ENCODE peak calls at places on chromosomes 4 and X, in seven cellular contexts. G is activated effector memory CD4-positive, alpha-beta T cell treated with anti-CD3 and anti-CD28 coated beads, Interleukin-2, amount 50 U/mL, for 16 hours; V is cardiac fibroblast; I is Caco-2; R is tibial nerve; Y is myocyte; H is stimulated activated CD8-positive, alpha-beta memory T cell treated with anti-CD3 and anti-CD28 coated beads, Interleukin-15, amount 100 ng/mL, for 48 hours. N is an unnamed sample.

GRCh38 chr4:128737098-128737513 is 72.4 kb upstream of the JADE1 start:
- DNase-seq in G (no peak), V (peak), I (no peak), R (no peak), Y (no peak), H (no peak), N (no peak)

GRCh38 chr4:88006956-88007303 is 505 bp upstream of the PKD2 start:
- DNase-seq in G (no peak), V (no peak), I (no peak), R (no peak), Y (no peak), H (no peak), N (no peak)

GRCh38 chr4:143667461-143667860 is 33.0 kb downstream of the FREM3 start:
- DNase-seq in G (no peak), V (peak), I (no peak), R (no peak), Y (peak), H (no peak), N (no peak)

GRCh38 chr4:100504086-100504874 is 13.5 kb downstream of the EMCN start:
- DNase-seq in G (no peak), V (no peak), I (no peak), R (no peak), Y (no peak), H (no peak), N (no peak)

GRCh38 chr4:152605641-152606304 is 69.9 kb upstream of the FBXW7 start:
- DNase-seq in G (no peak), V (peak), I (no peak), R (no peak), Y (peak), H (no peak), N (no peak)

GRCh38 chrX:110394653-110395052 is 36.0 kb downstream of the RTL9 start:
- DNase-seq in G (no peak), V (peak), I (no peak), R (no peak), Y (peak), H (no peak), N (no peak)

GRCh38 chr4:173517781-173518371 is 12.2 kb downstream of the HAND2 start:
- DNase-seq in G (no peak), V (peak), I (no peak), R (no peak), Y (no peak), H (no peak), N (no peak)

GRCh38 chr4:169952236-169953088 is 73.7 kb downstream of the MFAP3L start:
- DNase-seq in G (no peak), V (no peak), I (no peak), R (no peak), Y (no peak), H (no peak), N (no peak)

GRCh38 chr4:8737075-8737474 is 134.6 kb downstream of the HMX1 start:
- DNase-seq in G (peak), V (no peak), I (no peak), R (no peak), Y (no peak), H (no peak), N (no peak)

GRCh38 chr4:112083587-112084347 is 61.5 kb upstream of the FAM241A start:
- DNase-seq in G (no peak), V (no peak), I (no peak), R (no peak), Y (peak), H (no peak), N (no peak)

GRCh38 chr4:15690020-15690809 is 8.6 kb downstream of the FAM200B start:
- DNase-seq in G (no peak), V (peak), I (peak), R (no peak), Y (peak), H (no peak), N (no peak)

GRCh38 chrX:43882294-43882681 is at the start of gene MAOB:
- DNase-seq in G (peak), V (no peak), I (peak), R (no peak), Y (peak), H (peak), N (no peak)

GRCh38 chr4:76781698-76782595 is 116.0 kb downstream of the SOWAHB start:
- DNase-seq in G (no peak), V (peak), I (peak), R (no peak), Y (peak), H (no peak), N (no peak)

GRCh38 chr4:13887010-13887409 is 259.5 kb upstream of the BOD1L1 start:
- DNase-seq in G (no peak), V (no peak), I (no peak), R (no peak), Y (no peak), H (no peak), N (no peak)

GRCh38 chrX:109399831-109400230 is 82.1 kb downstream of the GUCY2F start:
- DNase-seq in G (no peak), V (no peak), I (no peak), R (no peak), Y (no peak), H (no peak), N (no peak)

GRCh38 chr4:185143596-185143969 is 517 bp downstream of the SLC25A4 start:
- DNase-seq in G (peak), V (no peak), I (no peak), R (no peak), Y (peak), H (no peak), N (peak)

GRCh38 chr4:83661359-83661758 is 125.5 kb downstream of the GPAT3 start:
- DNase-seq in G (no peak), V (no peak), I (no peak), R (no peak), Y (no peak), H (no peak), N (no peak)